ENCODE peak calls at places on chromosome 9, in six cellular contexts. Y is uterus, E is neural crest cell, J is thoracic aorta, D is HFF-Myc, B is AG10803. U is an unnamed sample.

GRCh38 chr9:16726023-16726422 is 144.4 kb downstream of the BNC2 start:
- DNase-seq in Y (no peak), B (peak), E (no peak), D (no peak), J (no peak), U (no peak)

GRCh38 chr9:109499631-109500120 is 1.6 kb upstream of the PTPN3 start:
- DNase-seq in D (no peak), E (peak), B (no peak), Y (peak), J (no peak), U (peak)

GRCh38 chr9:106892632-106893031 is 29.7 kb downstream of the ZNF462 start:
- DNase-seq in D (peak), J (no peak), B (peak), E (no peak), Y (peak), U (peak)

GRCh38 chr9:136194540-136194939 is 10.4 kb downstream of the LHX3 start:
- DNase-seq in J (no peak), Y (no peak), D (no peak), E (no peak), B (no peak), U (no peak)

GRCh38 chr9:95771556-95772280 is 103.8 kb upstream of the ERCC6L2 start:
- DNase-seq in D (no peak), Y (peak), E (peak), J (no peak), B (peak), U (no peak)

GRCh38 chr9:133525677-133526076 is 918 bp upstream of the MYMK start:
- DNase-seq in E (no peak), D (no peak), B (no peak), J (no peak), Y (no peak), U (no peak)

GRCh38 chr9:109315480-109315879 is 5.4 kb downstream of the EPB41L4B start:
- DNase-seq in J (no peak), E (no peak), B (no peak), Y (no peak), D (no peak), U (no peak)

GRCh38 chr9:82223442-82223841 is 234.9 kb downstream of the SPATA31D1 start:
- DNase-seq in Y (no peak), B (no peak), D (no peak), J (no peak), E (no peak), U (no peak)

GRCh38 chr9:130232899-130233586 is 32.5 kb upstream of the HMCN2 start:
- DNase-seq in J (no peak), D (no peak), B (no peak), Y (no peak), E (no peak), U (no peak)

GRCh38 chr9:94277885-94278536 is 18.9 kb downstream of the ZNF169 start:
- DNase-seq in E (no peak), D (no peak), J (no peak), B (no peak), Y (no peak), U (no peak)

GRCh38 chr9:127450170-127450830 is 906 bp downstream of the RPL12 start:
- DNase-seq in J (no peak), B (peak), Y (no peak), E (no peak), D (no peak), U (no peak)

GRCh38 chr9:35976726-35977125 is 18.8 kb upstream of the OR2S2 start:
- DNase-seq in B (no peak), E (no peak), J (no peak), D (no peak), Y (no peak), U (no peak)

GRCh38 chr9:130499804-130500263 is 55.1 kb downstream of the ASS1 start:
- DNase-seq in E (no peak), D (no peak), Y (no peak), B (no peak), J (no peak), U (no peak)

GRCh38 chr9:137804908-137805356 is 72.7 kb upstream of the CACNA1B start:
- DNase-seq in D (no peak), B (peak), Y (no peak), J (no peak), E (no peak), U (no peak)

GRCh38 chr9:469672-470040 is 255.0 kb downstream of the DOCK8 start:
- DNase-seq in E (no peak), B (no peak), Y (peak), D (no peak), J (no peak), U (no peak)

GRCh38 chr9:122307925-122308324 is 43.2 kb downstream of the MRRF start:
- DNase-seq in E (no peak), J (no peak), B (no peak), D (no peak), Y (no peak), U (no peak)

GRCh38 chr9:35749515-35750255 is 598 bp downstream of the RGP1 start:
- DNase-seq in B (no peak), Y (no peak), E (no peak), J (no peak), D (no peak), U (peak)

GRCh38 chr9:113882181-113882580 is 6.1 kb downstream of the ZNF618 start:
- DNase-seq in B (no peak), E (no peak), D (no peak), Y (no peak), J (no peak), U (no peak)

GRCh38 chr9:38687992-38688391 is 31.9 kb downstream of the FAM240B start:
- DNase-seq in J (no peak), D (no peak), E (no peak), Y (no peak), B (no peak), U (no peak)

GRCh38 chr9:133836818-133837217 is 98.7 kb upstream of the SARDH start:
- DNase-seq in Y (no peak), E (no peak), J (no peak), D (no peak), B (no peak), U (no peak)

GRCh38 chr9:116156621-116157314 is 3.2 kb downstream of the PAPPA start:
- DNase-seq in D (peak), E (no peak), Y (peak), J (peak), B (peak), U (peak)

GRCh38 chr9:124875501-124875900 is 13.6 kb downstream of the ARPC5L start:
- DNase-seq in E (no peak), D (no peak), J (no peak), Y (no peak), B (no peak), U (no peak)

GRCh38 chr9:34386656-34387055 is 10.0 kb upstream of the MYORG start:
- DNase-seq in Y (no peak), D (no peak), E (no peak), B (no peak), J (no peak), U (no peak)

GRCh38 chr9:34383904-34384303 is 7.2 kb upstream of the MYORG start:
- DNase-seq in J (no peak), E (no peak), B (no peak), D (no peak), Y (no peak), U (no peak)

GRCh38 chr9:34385561-34386230 is 9.0 kb upstream of the MYORG start:
- DNase-seq in B (no peak), Y (no peak), J (no peak), E (no peak), D (no peak), U (no peak)

GRCh38 chr9:34382879-34383278 is 6.2 kb upstream of the MYORG start:
- DNase-seq in J (no peak), D (no peak), B (no peak), E (no peak), Y (no peak), U (no peak)

GRCh38 chr9:34384368-34385165 is 7.9 kb upstream of the MYORG start:
- DNase-seq in J (no peak), D (no peak), E (no peak), Y (no peak), B (peak), U (no peak)
- TF ChIP-seq CTCF in J (no peak), D (no peak), E (no peak), Y (no peak), B (no peak), U (no peak)

DNA sequence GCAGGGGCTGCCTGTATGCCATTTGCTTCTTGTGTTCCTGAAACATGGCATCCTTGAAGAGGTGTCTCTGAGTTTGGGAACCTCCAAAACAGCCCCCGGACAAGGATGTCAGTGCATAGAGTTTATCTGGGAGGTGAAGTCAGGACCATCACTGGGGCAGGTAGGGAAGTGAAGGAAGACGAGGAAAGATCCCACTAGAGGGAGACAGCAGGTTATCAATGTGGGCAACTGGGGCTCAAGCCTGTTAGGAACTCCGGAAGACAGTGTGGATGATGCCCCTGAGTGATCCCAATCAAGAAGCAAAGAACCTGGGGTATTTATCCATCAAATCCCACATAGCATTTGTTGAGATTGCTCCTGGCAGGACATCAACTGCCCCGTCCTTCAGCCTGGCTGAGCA is 233.1 kb downstream of the AGTPBP1 start:
- DNase-seq in B (no peak), D (no peak), J (no peak), Y (no peak), E (no peak), U (no peak)
- TF ChIP-seq CTCF in B (peak), D (no peak), J (no peak), Y (no peak), E (no peak), U (no peak)

GRCh38 chr9:19102631-19103345 is at the start of gene HAUS6:
- DNase-seq in Y (peak), B (peak), E (peak), D (peak), J (peak), U (peak)
- TF ChIP-seq CTCF in Y (peak), B (peak), E (peak), D (peak), J (peak), U (peak)

GRCh38 chr9:4489919-4490704 is at the start of gene SLC1A1:
- DNase-seq in Y (peak), D (no peak), E (peak), B (peak), J (peak), U (peak)

GRCh38 chr9:4494337-4494736 is 4.1 kb downstream of the SLC1A1 start:
- DNase-seq in D (no peak), E (no peak), J (no peak), Y (no peak), B (no peak), U (no peak)

GRCh38 chr9:4489562-4489918 is 728 bp upstream of the SLC1A1 start:
- DNase-seq in E (no peak), D (no peak), Y (no peak), J (no peak), B (peak), U (no peak)

GRCh38 chr9:4491621-4491975 is 1.3 kb downstream of the SLC1A1 start:
- DNase-seq in E (no peak), D (no peak), B (no peak), J (no peak), Y (no peak), U (peak)

DNA sequence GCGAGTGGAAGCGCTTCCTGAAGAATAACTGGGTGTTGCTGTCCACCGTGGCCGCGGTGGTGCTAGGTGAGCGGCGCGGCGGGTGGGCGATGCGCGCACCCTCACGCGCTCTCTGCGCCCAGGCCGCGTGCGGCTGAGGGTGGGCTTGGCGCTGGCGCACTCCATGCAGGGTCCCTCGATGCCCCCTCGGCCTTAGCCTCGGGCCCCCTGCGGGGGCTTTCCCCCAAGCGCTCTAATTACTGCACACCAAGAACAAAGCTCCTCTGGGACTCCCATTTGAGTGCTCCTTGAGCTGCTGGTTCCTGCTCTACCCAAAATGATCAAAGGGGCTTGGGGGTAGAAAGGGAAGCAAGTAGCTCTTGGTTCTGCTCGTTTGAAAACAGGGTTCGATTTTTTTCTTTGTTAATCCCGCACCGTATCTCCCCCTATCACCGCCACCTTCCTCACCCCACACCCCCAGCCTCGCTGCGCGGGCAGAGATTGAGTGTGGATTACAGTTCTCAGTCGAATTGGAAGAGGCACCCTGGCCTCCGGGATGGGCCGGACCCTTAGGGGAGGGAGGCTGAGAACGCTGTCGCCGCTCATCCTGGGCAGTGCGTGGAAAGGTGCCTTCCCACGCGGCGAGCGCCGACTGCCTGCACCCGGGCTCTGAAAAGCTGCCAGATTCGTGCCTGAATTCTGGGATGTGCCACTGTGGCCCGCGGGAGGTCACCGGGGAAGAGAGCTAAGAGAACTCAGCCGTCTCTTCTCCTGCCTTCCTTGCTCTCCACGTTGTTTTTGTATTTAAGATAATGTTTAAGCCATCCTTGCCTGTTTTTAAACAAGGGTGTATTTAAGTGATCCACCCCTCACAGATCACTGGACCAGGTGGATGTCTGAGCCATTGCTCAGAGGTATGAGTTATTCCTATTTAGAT is 695 bp downstream of the SLC1A1 start:
- DNase-seq in Y (no peak), D (no peak), B (no peak), E (no peak), J (no peak), U (no peak)
- TF ChIP-seq CTCF in Y (no peak), D (no peak), B (no peak), E (no peak), J (no peak), U (no peak)